ENCODE peak calls at places on chromosome 14, in eight cellular contexts. E, Z, R, A, W, Y, V and C are unnamed samples.

GRCh38 chr14:99324291-99324690 is 52.3 kb upstream of the BCL11B start:
- DNase-seq in E (no peak), Z (no peak), R (no peak), A (no peak), W (no peak), Y (no peak), V (no peak), C (no peak)

GRCh38 chr14:31441273-31442110 is 15.8 kb downstream of the DTD2 start:
- DNase-seq in E (no peak), Z (peak; percentile 67), R (no peak), A (peak; percentile 27), W (no peak), Y (no peak), V (no peak), C (no peak)

GRCh38 chr14:22886500-22887259 is 3.7 kb downstream of the REM2 start:
- DNase-seq in E (peak; percentile 52), Z (peak; percentile 65), R (peak; percentile 37), A (no peak), W (no peak), Y (peak; percentile 85), V (peak; percentile 65), C (peak; percentile 70)

GRCh38 chr14:90720832-90721231 is 95.4 kb downstream of the TTC7B start:
- DNase-seq in E (no peak), Z (no peak), R (no peak), A (no peak), W (no peak), Y (no peak), V (no peak), C (no peak)

GRCh38 chr14:79438696-79439342 is 772.5 kb downstream of the DIO2 start:
- DNase-seq in E (no peak), Z (no peak), R (no peak), A (no peak), W (no peak), Y (no peak), V (no peak), C (no peak)

GRCh38 chr14:49303952-49304516 is 282.1 kb downstream of the RPS29 start:
- DNase-seq in E (peak; percentile 12), Z (peak; percentile 39), R (peak; percentile 57), A (no peak), W (no peak), Y (no peak), V (no peak), C (peak; percentile 5)

GRCh38 chr14:71062581-71063303 is 155.5 kb downstream of the PCNX1 start:
- DNase-seq in E (peak; percentile 55), Z (peak; percentile 35), R (peak; percentile 24), A (no peak), W (no peak), Y (no peak), V (no peak), C (no peak)

GRCh38 chr14:64940336-64940910 is 2.1 kb downstream of the GPX2 start:
- DNase-seq in E (no peak), Z (no peak), R (no peak), A (no peak), W (no peak), Y (no peak), V (no peak), C (no peak)

GRCh38 chr14:54572316-54572715 is 5.4 kb downstream of the SAMD4A start:
- DNase-seq in E (peak; percentile 31), Z (peak; percentile 58), R (peak; percentile 24), A (no peak), W (no peak), Y (no peak), V (no peak), C (no peak)

GRCh38 chr14:43647302-43647701 is 859.8 kb downstream of the FSCB start:
- DNase-seq in E (no peak), Z (no peak), R (no peak), A (no peak), W (no peak), Y (no peak), V (no peak), C (no peak)

GRCh38 chr14:57982161-57982560 is 116.3 kb upstream of the SLC35F4 start:
- DNase-seq in E (no peak), Z (no peak), R (no peak), A (no peak), W (no peak), Y (no peak), V (no peak), C (no peak)

GRCh38 chr14:89697281-89698060 is 257.1 kb downstream of the EFCAB11 start:
- DNase-seq in E (no peak), Z (no peak), R (no peak), A (no peak), W (no peak), Y (no peak), V (no peak), C (no peak)

GRCh38 chr14:61418749-61419148 is 97.4 kb downstream of the PRKCH start:
- DNase-seq in E (no peak), Z (no peak), R (no peak), A (no peak), W (no peak), Y (no peak), V (no peak), C (peak; percentile 58)

GRCh38 chr14:68952544-68953535 is 26.3 kb downstream of the ACTN1 start:
- DNase-seq in E (no peak), Z (peak; percentile 98), R (no peak), A (peak; percentile 89), W (no peak), Y (no peak), V (no peak), C (peak; percentile 77)

GRCh38 chr14:101031186-101031585 is 127.7 kb upstream of the RTL1 start:
- DNase-seq in E (no peak), Z (no peak), R (no peak), A (no peak), W (no peak), Y (no peak), V (no peak), C (no peak)

GRCh38 chr14:24060984-24061913 is 9.4 kb downstream of the CARMIL3 start:
- DNase-seq in E (no peak), Z (no peak), R (no peak), A (no peak), W (no peak), Y (no peak), V (no peak), C (no peak)

GRCh38 chr14:98136019-98136418 is 1136.0 kb downstream of the BCL11B start:
- DNase-seq in E (no peak), Z (no peak), R (no peak), A (no peak), W (no peak), Y (no peak), V (peak; percentile 30), C (no peak)

GRCh38 chr14:65599375-65599774 is 186.8 kb downstream of the FUT8 start:
- DNase-seq in E (no peak), Z (no peak), R (peak; percentile 9), A (no peak), W (no peak), Y (no peak), V (no peak), C (no peak)

GRCh38 chr14:77674931-77675330 is 32.9 kb downstream of the ALKBH1 start:
- DNase-seq in E (no peak), Z (no peak), R (no peak), A (no peak), W (no peak), Y (peak; percentile 77), V (no peak), C (no peak)

GRCh38 chr14:55502746-55503284 is 62.4 kb upstream of the TBPL2 start:
- DNase-seq in E (no peak), Z (no peak), R (no peak), A (no peak), W (no peak), Y (no peak), V (no peak), C (no peak)

GRCh38 chr14:101105045-101105444 is 201.5 kb upstream of the RTL1 start:
- DNase-seq in E (no peak), Z (no peak), R (no peak), A (no peak), W (no peak), Y (no peak), V (no peak), C (no peak)

GRCh38 chr14:70934502-70935134 is 27.4 kb downstream of the PCNX1 start:
- DNase-seq in E (no peak), Z (peak; percentile 71), R (no peak), A (no peak), W (no peak), Y (no peak), V (no peak), C (no peak)

GRCh38 chr14:36070056-36071043 is 106.2 kb downstream of the PTCSC3 start:
- DNase-seq in E (peak; percentile 65), Z (peak; percentile 66), R (peak; percentile 52), A (no peak), W (peak; percentile 32), Y (peak; percentile 75), V (no peak), C (no peak)

GRCh38 chr14:23661542-23661941 is 25.4 kb downstream of the DHRS2 start:
- DNase-seq in E (no peak), Z (no peak), R (no peak), A (no peak), W (no peak), Y (no peak), V (no peak), C (no peak)

GRCh38 chr14:30468354-30468753 is 90.6 kb upstream of the G2E3 start:
- DNase-seq in E (no peak), Z (no peak), R (no peak), A (no peak), W (no peak), Y (no peak), V (no peak), C (no peak)

GRCh38 chr14:73290279-73290678 is 53.0 kb downstream of the PAPLN start:
- DNase-seq in E (no peak), Z (peak; percentile 28), R (no peak), A (no peak), W (no peak), Y (no peak), V (no peak), C (no peak)

GRCh38 chr14:74732387-74732786 is 19.4 kb downstream of the FCF1 start:
- DNase-seq in E (no peak), Z (no peak), R (no peak), A (no peak), W (no peak), Y (no peak), V (no peak), C (no peak)
- TF ChIP-seq CTCF in E (no peak), Z (no peak), R (no peak), A (no peak), W (no peak), Y (no peak), V (no peak), C (no peak)

GRCh38 chr14:67267929-67268328 is 26.7 kb downstream of the PALS1 start:
- DNase-seq in E (no peak), Z (no peak), R (no peak), A (no peak), W (no peak), Y (no peak), V (no peak), C (no peak)
- H3K4me3 ChIP-seq in E (no peak overlapping the region), Z (no peak overlapping the region), R (peak overlapping the region; percentile 28), A (no peak overlapping the region), W (no peak overlapping the region), Y (peak overlapping the region; percentile 7), V (no peak overlapping the region), C (peak overlapping the region; percentile 18)

GRCh38 chr14:26404927-26405326 is 192.9 kb downstream of the NOVA1 start:
- DNase-seq in E (no peak), Z (no peak), R (no peak), A (no peak), W (no peak), Y (no peak), V (no peak), C (no peak)
- TF ChIP-seq CTCF in E (no peak), Z (no peak), R (no peak), A (no peak), W (no peak), Y (no peak), V (no peak), C (no peak)

GRCh38 chr14:104927432-104927816 is 2.7 kb downstream of the PLD4 start:
- DNase-seq in E (no peak), Z (no peak), R (no peak), A (no peak), W (no peak), Y (no peak), V (no peak), C (no peak)
- H3K4me3 ChIP-seq in E (no peak overlapping the region), Z (no peak overlapping the region), R (no peak overlapping the region), A (no peak overlapping the region), W (no peak overlapping the region), Y (no peak overlapping the region), V (no peak overlapping the region), C (no peak overlapping the region)